ENCODE peak calls at places on chromosomes 1 and 21, in six cellular contexts. F, M, W, L, T and S are unnamed samples.

GRCh38 chr21:38811257-38811656 is 5.5 kb downstream of the ETS2 start:
- DNase-seq in F (no peak), M (peak; percentile 72), W (no peak), L (peak; percentile 44), T (no peak), S (no peak)

GRCh38 chr1:11594222-11594621 is 60.0 kb downstream of the FBXO2 start:
- DNase-seq in F (no peak), M (peak; percentile 64), W (no peak), L (no peak), T (no peak), S (no peak)

GRCh38 chr1:231418741-231419107 is 3.4 kb downstream of the EGLN1 start:
- DNase-seq in F (no peak), M (no peak), W (peak; percentile 18), L (no peak), T (no peak), S (no peak)

GRCh38 chr21:33101300-33102005 is 31.5 kb downstream of the OLIG1 start:
- DNase-seq in F (no peak), M (no peak), W (no peak), L (no peak), T (peak; percentile 80), S (no peak)

GRCh38 chr1:110309139-110309538 is 30.0 kb upstream of the RBM15 start:
- DNase-seq in F (no peak), M (peak; percentile 39), W (no peak), L (no peak), T (no peak), S (no peak)

GRCh38 chr1:89725016-89725380 is 92.1 kb downstream of the LRRC8C start:
- DNase-seq in F (no peak), M (peak; percentile 74), W (no peak), L (peak; percentile 43), T (no peak), S (no peak)

GRCh38 chr1:53725238-53725689 is 13.7 kb downstream of the GLIS1 start:
- DNase-seq in F (no peak), M (peak; percentile 26), W (no peak), L (no peak), T (no peak), S (no peak)

GRCh38 chr1:229070168-229070567 is 200.7 kb upstream of the RAB4A start:
- DNase-seq in F (peak; percentile 95), M (peak; percentile 81), W (peak; percentile 92), L (peak; percentile 52), T (peak; percentile 26), S (no peak)

GRCh38 chr1:109161836-109162606 is 48.1 kb downstream of the ELAPOR1 start:
- DNase-seq in F (peak; percentile 73), M (peak; percentile 91), W (peak; percentile 77), L (no peak), T (peak; percentile 94), S (no peak)

GRCh38 chr1:239717097-239718051 is 331.0 kb downstream of the CHRM3 start:
- DNase-seq in F (no peak), M (no peak), W (no peak), L (no peak), T (no peak), S (no peak)

GRCh38 chr1:172845371-172845770 is 186.5 kb downstream of the FASLG start:
- DNase-seq in F (no peak), M (peak; percentile 66), W (no peak), L (no peak), T (no peak), S (no peak)

GRCh38 chr21:46054447-46054846 is 43.5 kb upstream of the COL6A2 start:
- DNase-seq in F (no peak), M (peak; percentile 72), W (peak; percentile 72), L (no peak), T (no peak), S (no peak)

GRCh38 chr1:10979483-10979920 is 33.0 kb upstream of the TARDBP start:
- DNase-seq in F (no peak), M (peak; percentile 64), W (no peak), L (no peak), T (no peak), S (no peak)

GRCh38 chr1:41118645-41119044 is 97.1 kb upstream of the SLFNL1 start:
- DNase-seq in F (no peak), M (no peak), W (no peak), L (no peak), T (no peak), S (no peak)

GRCh38 chr1:41122148-41122547 is 100.6 kb upstream of the SLFNL1 start:
- DNase-seq in F (no peak), M (no peak), W (no peak), L (no peak), T (no peak), S (no peak)

DNA sequence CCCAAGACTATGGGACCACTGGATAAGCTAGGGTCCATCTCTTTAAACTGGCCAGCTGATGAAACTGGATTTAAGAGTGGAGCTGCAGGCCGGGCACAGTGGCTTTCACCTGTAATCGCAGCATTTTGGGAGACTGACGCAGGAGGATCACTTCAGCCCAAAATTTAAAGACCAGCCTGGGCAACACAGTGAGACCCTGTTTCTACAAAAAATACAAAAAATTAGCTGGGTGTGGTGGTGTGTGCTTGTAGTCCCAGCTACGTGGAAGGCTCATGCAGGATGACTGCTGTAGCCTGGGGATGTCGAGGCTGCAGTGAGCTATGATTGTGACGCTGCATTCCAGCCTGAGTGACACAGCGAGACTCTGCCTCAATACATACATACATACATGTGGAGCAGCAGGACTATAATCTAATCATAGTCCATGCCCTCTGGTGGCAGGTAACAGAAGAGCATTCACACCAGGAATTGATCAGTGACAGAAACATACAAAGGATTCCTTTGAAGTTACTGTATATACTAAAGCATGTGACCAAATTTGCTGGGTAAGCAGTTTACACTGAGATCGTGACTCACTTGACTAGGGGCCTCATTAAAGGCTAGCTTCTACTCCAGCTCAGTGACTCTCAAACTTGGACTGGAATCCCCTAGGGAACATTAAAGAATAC is 101.5 kb upstream of the SLFNL1 start:
- DNase-seq in F (no peak), M (peak; percentile 64), W (no peak), L (peak; percentile 38), T (no peak), S (no peak)
- TF ChIP-seq CTCF in F (peak; percentile 51), M (peak; percentile 54), W (peak; percentile 32), L (peak; percentile 50), T (peak; percentile 52), S (no peak)

GRCh38 chr21:44931137-44931500 is 8.7 kb upstream of the SLX9 start:
- DNase-seq in F (peak; percentile 82), M (peak; percentile 78), W (peak; percentile 88), L (no peak), T (peak; percentile 92), S (no peak)
- TF ChIP-seq CTCF in F (no peak), M (no peak), W (no peak), L (no peak), T (no peak), S (no peak)

DNA sequence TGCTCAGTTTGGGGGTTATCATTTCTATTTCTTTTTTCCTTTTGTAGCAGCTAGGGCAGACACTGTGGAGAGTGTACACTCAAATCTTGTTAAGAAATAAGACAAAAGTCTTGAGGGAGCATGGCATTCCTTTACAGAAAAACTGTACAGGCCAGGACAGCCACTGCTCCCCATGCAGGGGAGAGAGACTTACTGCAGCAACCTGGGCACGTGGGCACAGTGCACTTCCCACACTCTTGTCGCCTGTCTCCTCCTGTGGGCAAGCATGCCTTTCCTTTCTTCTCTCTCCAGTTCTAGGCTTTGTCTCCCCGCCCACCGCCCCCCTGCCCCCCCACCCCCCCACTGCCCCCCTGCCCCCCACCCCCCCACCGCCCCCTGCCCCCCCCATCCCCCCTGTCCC is 51.9 kb downstream of the PHC2 start:
- DNase-seq in F (no peak), M (no peak), W (no peak), L (no peak), T (no peak), S (no peak)
- TF ChIP-seq CTCF in F (peak; percentile 16), M (no peak), W (no peak), L (no peak), T (no peak), S (no peak)

GRCh38 chr1:182488803-182489202 is 38.9 kb downstream of the RGSL1 start:
- DNase-seq in F (no peak), M (no peak), W (no peak), L (no peak), T (no peak), S (no peak)

GRCh38 chr1:182485861-182486260 is 35.9 kb downstream of the RGSL1 start:
- DNase-seq in F (no peak), M (no peak), W (no peak), L (no peak), T (no peak), S (no peak)

GRCh38 chr1:182484067-182484466 is 34.1 kb downstream of the RGSL1 start:
- DNase-seq in F (no peak), M (no peak), W (no peak), L (no peak), T (no peak), S (no peak)

GRCh38 chr1:182484531-182485257 is 34.7 kb downstream of the RGSL1 start:
- DNase-seq in F (peak; percentile 64), M (no peak), W (no peak), L (no peak), T (peak; percentile 99), S (no peak)
- TF ChIP-seq CTCF in F (peak; percentile 38), M (no peak), W (peak; percentile 10), L (peak; percentile 14), T (peak; percentile 88), S (no peak)

GRCh38 chr1:238377280-238377919 is 486.7 kb upstream of the ZP4 start:
- DNase-seq in F (no peak), M (no peak), W (no peak), L (no peak), T (no peak), S (no peak)
- TF ChIP-seq CTCF in F (no peak), M (no peak), W (no peak), L (no peak), T (no peak), S (no peak)

GRCh38 chr1:214700381-214700780 is 97.4 kb downstream of the CENPF start:
- DNase-seq in F (no peak), M (no peak), W (no peak), L (no peak), T (no peak), S (no peak)
- TF ChIP-seq CTCF in F (no peak), M (no peak), W (no peak), L (no peak), T (no peak), S (no peak)

GRCh38 chr1:242209063-242209462 is 210.2 kb upstream of the MAP1LC3C start:
- DNase-seq in F (no peak), M (no peak), W (no peak), L (no peak), T (no peak), S (no peak)
- TF ChIP-seq CTCF in F (no peak), M (no peak), W (no peak), L (no peak), T (no peak), S (no peak)